ENCODE peak calls at places on chromosomes 3 and 15, in nine cellular contexts. One of them, this sample, is unnamed.

GRCh38 chr15:32685576-32685975 is 32.2 kb upstream of the GREM1 start:
- DNase-seq in chondrocyte: no peak
- DNase-seq in prostate gland: no peak
- DNase-seq in glutamatergic neuron: no peak
- DNase-seq in neural progenitor cell: no peak
- DNase-seq in psoas muscle: no peak
- DNase-seq in AG09309: no peak
- DNase-seq in WERI-Rb-1: no peak
- DNase-seq in kidney epithelial cell: no peak
- DNase-seq in this sample: no peak

GRCh38 chr15:56782306-56782705 is 49.0 kb upstream of the ZNF280D start:
- DNase-seq in chondrocyte: no peak
- DNase-seq in prostate gland: no peak
- DNase-seq in glutamatergic neuron: no peak
- DNase-seq in neural progenitor cell: no peak
- DNase-seq in psoas muscle: no peak
- DNase-seq in AG09309: no peak
- DNase-seq in WERI-Rb-1: no peak
- DNase-seq in kidney epithelial cell: no peak
- DNase-seq in this sample: no peak

GRCh38 chr3:129794319-129795201 is 99.0 kb downstream of the TMCC1 start:
- DNase-seq in chondrocyte: no peak
- DNase-seq in prostate gland: peak; percentile 24
- DNase-seq in glutamatergic neuron: peak; percentile 56
- DNase-seq in neural progenitor cell: peak; percentile 87
- DNase-seq in psoas muscle: peak; percentile 52
- DNase-seq in AG09309: no peak
- DNase-seq in WERI-Rb-1: no peak
- DNase-seq in kidney epithelial cell: peak; percentile 95
- DNase-seq in this sample: no peak

GRCh38 chr15:67100808-67101581 is 35.6 kb downstream of the SMAD3 start:
- DNase-seq in chondrocyte: no peak
- DNase-seq in prostate gland: no peak
- DNase-seq in glutamatergic neuron: no peak
- DNase-seq in neural progenitor cell: no peak
- DNase-seq in psoas muscle: no peak
- DNase-seq in AG09309: no peak
- DNase-seq in WERI-Rb-1: no peak
- DNase-seq in kidney epithelial cell: no peak
- DNase-seq in this sample: no peak

GRCh38 chr3:186452517-186452916 is 90.5 kb upstream of the DGKG start:
- DNase-seq in chondrocyte: no peak
- DNase-seq in prostate gland: no peak
- DNase-seq in glutamatergic neuron: no peak
- DNase-seq in neural progenitor cell: no peak
- DNase-seq in psoas muscle: no peak
- DNase-seq in AG09309: peak; percentile 61
- DNase-seq in WERI-Rb-1: no peak
- DNase-seq in kidney epithelial cell: peak; percentile 53
- DNase-seq in this sample: peak; percentile 11

GRCh38 chr15:67022587-67022986 is 42.8 kb upstream of the SMAD3 start:
- DNase-seq in chondrocyte: no peak
- DNase-seq in prostate gland: no peak
- DNase-seq in glutamatergic neuron: no peak
- DNase-seq in neural progenitor cell: no peak
- DNase-seq in psoas muscle: no peak
- DNase-seq in AG09309: no peak
- DNase-seq in WERI-Rb-1: no peak
- DNase-seq in kidney epithelial cell: no peak
- DNase-seq in this sample: no peak

GRCh38 chr3:150059729-150060128 is 89.0 kb upstream of the PFN2 start:
- DNase-seq in chondrocyte: no peak
- DNase-seq in prostate gland: no peak
- DNase-seq in glutamatergic neuron: no peak
- DNase-seq in neural progenitor cell: no peak
- DNase-seq in psoas muscle: no peak
- DNase-seq in AG09309: no peak
- DNase-seq in WERI-Rb-1: no peak
- DNase-seq in kidney epithelial cell: no peak
- DNase-seq in this sample: no peak

GRCh38 chr3:175716451-175716850 is 857.3 kb downstream of the NAALADL2 start:
- DNase-seq in chondrocyte: no peak
- DNase-seq in prostate gland: no peak
- DNase-seq in glutamatergic neuron: no peak
- DNase-seq in neural progenitor cell: no peak
- DNase-seq in psoas muscle: no peak
- DNase-seq in AG09309: peak; percentile 29
- DNase-seq in WERI-Rb-1: no peak
- DNase-seq in kidney epithelial cell: no peak
- DNase-seq in this sample: no peak

GRCh38 chr15:67146214-67146613 is 80.8 kb downstream of the SMAD3 start:
- DNase-seq in chondrocyte: no peak
- DNase-seq in prostate gland: no peak
- DNase-seq in glutamatergic neuron: peak; percentile 43
- DNase-seq in neural progenitor cell: no peak
- DNase-seq in psoas muscle: peak; percentile 71
- DNase-seq in AG09309: no peak
- DNase-seq in WERI-Rb-1: no peak
- DNase-seq in kidney epithelial cell: no peak
- DNase-seq in this sample: no peak

GRCh38 chr3:40292637-40293036 is 16.9 kb upstream of the EIF1B start:
- DNase-seq in chondrocyte: no peak
- DNase-seq in prostate gland: no peak
- DNase-seq in glutamatergic neuron: no peak
- DNase-seq in neural progenitor cell: peak; percentile 53
- DNase-seq in psoas muscle: no peak
- DNase-seq in AG09309: no peak
- DNase-seq in WERI-Rb-1: no peak
- DNase-seq in kidney epithelial cell: no peak
- DNase-seq in this sample: no peak

GRCh38 chr3:66336358-66336766 is 115.6 kb downstream of the SLC25A26 start:
- DNase-seq in chondrocyte: no peak
- DNase-seq in prostate gland: no peak
- DNase-seq in glutamatergic neuron: no peak
- DNase-seq in neural progenitor cell: no peak
- DNase-seq in psoas muscle: no peak
- DNase-seq in AG09309: peak; percentile 33
- DNase-seq in WERI-Rb-1: no peak
- DNase-seq in kidney epithelial cell: no peak
- DNase-seq in this sample: peak; percentile 49

GRCh38 chr15:31365655-31366127 is 39.1 kb downstream of the KLF13 start:
- DNase-seq in chondrocyte: peak; percentile 82
- DNase-seq in prostate gland: peak; percentile 94
- DNase-seq in glutamatergic neuron: peak; percentile 79
- DNase-seq in neural progenitor cell: peak; percentile 82
- DNase-seq in psoas muscle: peak; percentile 98
- DNase-seq in AG09309: peak; percentile 52
- DNase-seq in WERI-Rb-1: peak; percentile 41
- DNase-seq in kidney epithelial cell: no peak
- DNase-seq in this sample: peak; percentile 58

GRCh38 chr3:140843656-140844055 is 98.0 kb upstream of the SLC25A36 start:
- DNase-seq in chondrocyte: no peak
- DNase-seq in prostate gland: no peak
- DNase-seq in glutamatergic neuron: peak; percentile 21
- DNase-seq in neural progenitor cell: no peak
- DNase-seq in psoas muscle: no peak
- DNase-seq in AG09309: no peak
- DNase-seq in WERI-Rb-1: no peak
- DNase-seq in kidney epithelial cell: no peak
- DNase-seq in this sample: no peak

GRCh38 chr15:22263738-22264137 is 183.4 kb downstream of the OR4M2 start:
- DNase-seq in chondrocyte: no peak
- DNase-seq in prostate gland: no peak
- DNase-seq in glutamatergic neuron: no peak
- DNase-seq in neural progenitor cell: no peak
- DNase-seq in psoas muscle: no peak
- DNase-seq in AG09309: no peak
- DNase-seq in WERI-Rb-1: no peak
- DNase-seq in kidney epithelial cell: no peak
- DNase-seq in this sample: no peak

GRCh38 chr3:153284282-153284938 is 122.4 kb downstream of the RAP2B start:
- DNase-seq in chondrocyte: no peak
- DNase-seq in prostate gland: peak; percentile 49
- DNase-seq in glutamatergic neuron: no peak
- DNase-seq in neural progenitor cell: no peak
- DNase-seq in psoas muscle: no peak
- DNase-seq in AG09309: peak; percentile 82
- DNase-seq in WERI-Rb-1: no peak
- DNase-seq in kidney epithelial cell: peak; percentile 50
- DNase-seq in this sample: peak; percentile 80

GRCh38 chr3:13500133-13500885 is 20.2 kb downstream of the HDAC11 start:
- DNase-seq in chondrocyte: peak; percentile 87
- DNase-seq in prostate gland: no peak
- DNase-seq in glutamatergic neuron: peak; percentile 52
- DNase-seq in neural progenitor cell: peak; percentile 69
- DNase-seq in psoas muscle: peak; percentile 64
- DNase-seq in AG09309: no peak
- DNase-seq in WERI-Rb-1: peak; percentile 54
- DNase-seq in kidney epithelial cell: no peak
- DNase-seq in this sample: no peak
- TF ChIP-seq CTCF in chondrocyte: peak; percentile 81
- TF ChIP-seq CTCF in prostate gland: peak; percentile 13
- TF ChIP-seq CTCF in glutamatergic neuron: peak; percentile 60
- TF ChIP-seq CTCF in neural progenitor cell: peak; percentile 80
- TF ChIP-seq CTCF in psoas muscle: peak; percentile 29
- TF ChIP-seq CTCF in AG09309: peak; percentile 60
- TF ChIP-seq CTCF in WERI-Rb-1: peak; percentile 85
- TF ChIP-seq CTCF in kidney epithelial cell: peak; percentile 63
- TF ChIP-seq CTCF in this sample: peak; percentile 58

GRCh38 chr15:76903251-76903681 is 1.9 kb downstream of the SCAPER start:
- DNase-seq in chondrocyte: no peak
- DNase-seq in prostate gland: no peak
- DNase-seq in glutamatergic neuron: no peak
- DNase-seq in neural progenitor cell: peak; percentile 16
- DNase-seq in psoas muscle: no peak
- DNase-seq in AG09309: no peak
- DNase-seq in WERI-Rb-1: peak; percentile 33
- DNase-seq in kidney epithelial cell: no peak
- DNase-seq in this sample: peak; percentile 23
- TF ChIP-seq CTCF in chondrocyte: peak; percentile 52
- TF ChIP-seq CTCF in prostate gland: no peak
- TF ChIP-seq CTCF in glutamatergic neuron: no peak
- TF ChIP-seq CTCF in neural progenitor cell: peak; percentile 43
- TF ChIP-seq CTCF in psoas muscle: peak; percentile 20
- TF ChIP-seq CTCF in AG09309: peak; percentile 45
- TF ChIP-seq CTCF in WERI-Rb-1: peak; percentile 62
- TF ChIP-seq CTCF in kidney epithelial cell: peak; percentile 34
- TF ChIP-seq CTCF in this sample: peak; percentile 29

GRCh38 chr3:81744366-81744765 is 17.1 kb downstream of the GBE1 start:
- DNase-seq in chondrocyte: no peak
- DNase-seq in prostate gland: no peak
- DNase-seq in glutamatergic neuron: no peak
- DNase-seq in neural progenitor cell: no peak
- DNase-seq in psoas muscle: no peak
- DNase-seq in AG09309: peak; percentile 95
- DNase-seq in WERI-Rb-1: no peak
- DNase-seq in kidney epithelial cell: peak; percentile 73
- DNase-seq in this sample: peak; percentile 79

GRCh38 chr3:81742581-81742980 is 18.9 kb downstream of the GBE1 start:
- DNase-seq in chondrocyte: no peak
- DNase-seq in prostate gland: no peak
- DNase-seq in glutamatergic neuron: no peak
- DNase-seq in neural progenitor cell: no peak
- DNase-seq in psoas muscle: no peak
- DNase-seq in AG09309: no peak
- DNase-seq in WERI-Rb-1: no peak
- DNase-seq in kidney epithelial cell: no peak
- DNase-seq in this sample: no peak

GRCh38 chr3:81741214-81741613 is 20.2 kb downstream of the GBE1 start:
- DNase-seq in chondrocyte: no peak
- DNase-seq in prostate gland: no peak
- DNase-seq in glutamatergic neuron: no peak
- DNase-seq in neural progenitor cell: no peak
- DNase-seq in psoas muscle: no peak
- DNase-seq in AG09309: no peak
- DNase-seq in WERI-Rb-1: no peak
- DNase-seq in kidney epithelial cell: no peak
- DNase-seq in this sample: no peak

GRCh38 chr3:81740731-81741130 is 20.7 kb downstream of the GBE1 start:
- DNase-seq in chondrocyte: no peak
- DNase-seq in prostate gland: no peak
- DNase-seq in glutamatergic neuron: no peak
- DNase-seq in neural progenitor cell: no peak
- DNase-seq in psoas muscle: no peak
- DNase-seq in AG09309: no peak
- DNase-seq in WERI-Rb-1: no peak
- DNase-seq in kidney epithelial cell: no peak
- DNase-seq in this sample: no peak

GRCh38 chr3:81743096-81744025 is 18.1 kb downstream of the GBE1 start:
- DNase-seq in chondrocyte: no peak
- DNase-seq in prostate gland: no peak
- DNase-seq in glutamatergic neuron: no peak
- DNase-seq in neural progenitor cell: no peak
- DNase-seq in psoas muscle: no peak
- DNase-seq in AG09309: peak; percentile 91
- DNase-seq in WERI-Rb-1: no peak
- DNase-seq in kidney epithelial cell: peak; percentile 78
- DNase-seq in this sample: peak; percentile 93
- TF ChIP-seq CTCF in chondrocyte: no peak
- TF ChIP-seq CTCF in prostate gland: no peak
- TF ChIP-seq CTCF in glutamatergic neuron: no peak
- TF ChIP-seq CTCF in neural progenitor cell: no peak
- TF ChIP-seq CTCF in psoas muscle: no peak
- TF ChIP-seq CTCF in AG09309: no peak
- TF ChIP-seq CTCF in WERI-Rb-1: no peak
- TF ChIP-seq CTCF in kidney epithelial cell: no peak
- TF ChIP-seq CTCF in this sample: no peak

GRCh38 chr3:63230146-63230545 is 48.0 kb upstream of the SYNPR start:
- DNase-seq in chondrocyte: no peak
- DNase-seq in prostate gland: no peak
- DNase-seq in glutamatergic neuron: no peak
- DNase-seq in neural progenitor cell: no peak
- DNase-seq in psoas muscle: no peak
- DNase-seq in AG09309: no peak
- DNase-seq in WERI-Rb-1: no peak
- DNase-seq in kidney epithelial cell: no peak
- DNase-seq in this sample: no peak

GRCh38 chr3:63228087-63228486 is 50.0 kb upstream of the SYNPR start:
- DNase-seq in chondrocyte: no peak
- DNase-seq in prostate gland: no peak
- DNase-seq in glutamatergic neuron: no peak
- DNase-seq in neural progenitor cell: no peak
- DNase-seq in psoas muscle: no peak
- DNase-seq in AG09309: no peak
- DNase-seq in WERI-Rb-1: no peak
- DNase-seq in kidney epithelial cell: no peak
- DNase-seq in this sample: no peak

GRCh38 chr3:63231556-63231955 is 46.6 kb upstream of the SYNPR start:
- DNase-seq in chondrocyte: no peak
- DNase-seq in prostate gland: no peak
- DNase-seq in glutamatergic neuron: no peak
- DNase-seq in neural progenitor cell: no peak
- DNase-seq in psoas muscle: no peak
- DNase-seq in AG09309: no peak
- DNase-seq in WERI-Rb-1: no peak
- DNase-seq in kidney epithelial cell: no peak
- DNase-seq in this sample: no peak

GRCh38 chr3:63228677-63229076 is 49.4 kb upstream of the SYNPR start:
- DNase-seq in chondrocyte: no peak
- DNase-seq in prostate gland: no peak
- DNase-seq in glutamatergic neuron: no peak
- DNase-seq in neural progenitor cell: peak; percentile 62
- DNase-seq in psoas muscle: no peak
- DNase-seq in AG09309: peak; percentile 16
- DNase-seq in WERI-Rb-1: peak; percentile 50
- DNase-seq in kidney epithelial cell: no peak
- DNase-seq in this sample: peak; percentile 18

GRCh38 chr3:63232764-63233396 is 45.2 kb upstream of the SYNPR start:
- DNase-seq in chondrocyte: no peak
- DNase-seq in prostate gland: no peak
- DNase-seq in glutamatergic neuron: no peak
- DNase-seq in neural progenitor cell: peak; percentile 33
- DNase-seq in psoas muscle: no peak
- DNase-seq in AG09309: no peak
- DNase-seq in WERI-Rb-1: no peak
- DNase-seq in kidney epithelial cell: no peak
- DNase-seq in this sample: no peak
- TF ChIP-seq CTCF in chondrocyte: peak; percentile 81
- TF ChIP-seq CTCF in prostate gland: peak; percentile 30
- TF ChIP-seq CTCF in glutamatergic neuron: peak; percentile 72
- TF ChIP-seq CTCF in neural progenitor cell: peak; percentile 66
- TF ChIP-seq CTCF in psoas muscle: no peak
- TF ChIP-seq CTCF in AG09309: peak; percentile 21
- TF ChIP-seq CTCF in WERI-Rb-1: no peak
- TF ChIP-seq CTCF in kidney epithelial cell: peak; percentile 23
- TF ChIP-seq CTCF in this sample: peak; percentile 39

This sample was measured in AG09319.